ENCODE peak calls at places on chromosomes 7 and 10, in five cellular contexts. V is ovary, Z is Calu3, K is fibroblast of the aortic adventitia, O is GM20000. A is an unnamed sample.

GRCh38 chr7:129969881-129970446 is 17.2 kb upstream of the UBE2H start:
- DNase-seq in V (no peak), Z (peak), K (peak), O (no peak), A (peak)

GRCh38 chr10:23171232-23171876 is 20.8 kb upstream of the PTF1A start:
- DNase-seq in V (no peak), Z (no peak), K (peak), O (no peak), A (peak)

GRCh38 chr7:74083928-74084721 is 521 bp downstream of the LIMK1 start:
- DNase-seq in V (peak), Z (peak), K (peak), O (no peak), A (peak)

GRCh38 chr7:103811315-103811714 is 178.1 kb downstream of the RELN start:
- DNase-seq in V (no peak), Z (no peak), K (no peak), O (no peak), A (no peak)

GRCh38 chr10:86664370-86665217 is 3.7 kb upstream of the LDB3 start:
- DNase-seq in V (no peak), Z (no peak), K (no peak), O (no peak), A (no peak)

GRCh38 chr10:80429521-80429966 is 21.2 kb downstream of the PRXL2A start:
- DNase-seq in V (no peak), Z (peak), K (no peak), O (no peak), A (no peak)

GRCh38 chr7:47759056-47759706 is 177.3 kb upstream of the TNS3 start:
- DNase-seq in V (no peak), Z (peak), K (peak), O (no peak), A (no peak)

GRCh38 chr10:98569878-98570277 is 123.1 kb upstream of the HPS1 start:
- DNase-seq in V (no peak), Z (no peak), K (no peak), O (no peak), A (no peak)

GRCh38 chr10:18968196-18968595 is 80.4 kb upstream of the MALRD1 start:
- DNase-seq in V (no peak), Z (no peak), K (peak), O (no peak), A (no peak)

GRCh38 chr7:156491435-156491834 is 149.1 kb upstream of the RNF32 start:
- DNase-seq in V (no peak), Z (no peak), K (no peak), O (no peak), A (no peak)

GRCh38 chr10:99232357-99232999 is 3.2 kb downstream of the HPSE2 start:
- DNase-seq in V (no peak), Z (no peak), K (no peak), O (peak), A (peak)

GRCh38 chr10:129933456-129934092 is 30.5 kb downstream of the EBF3 start:
- DNase-seq in V (no peak), Z (no peak), K (no peak), O (no peak), A (no peak)

GRCh38 chr10:110774069-110775021 is 97.4 kb upstream of the PDCD4 start:
- DNase-seq in V (no peak), Z (no peak), K (peak), O (peak), A (no peak)

GRCh38 chr10:47264797-47265281 is 35.2 kb upstream of the GDF10 start:
- DNase-seq in V (no peak), Z (no peak), K (no peak), O (no peak), A (no peak)

DNA sequence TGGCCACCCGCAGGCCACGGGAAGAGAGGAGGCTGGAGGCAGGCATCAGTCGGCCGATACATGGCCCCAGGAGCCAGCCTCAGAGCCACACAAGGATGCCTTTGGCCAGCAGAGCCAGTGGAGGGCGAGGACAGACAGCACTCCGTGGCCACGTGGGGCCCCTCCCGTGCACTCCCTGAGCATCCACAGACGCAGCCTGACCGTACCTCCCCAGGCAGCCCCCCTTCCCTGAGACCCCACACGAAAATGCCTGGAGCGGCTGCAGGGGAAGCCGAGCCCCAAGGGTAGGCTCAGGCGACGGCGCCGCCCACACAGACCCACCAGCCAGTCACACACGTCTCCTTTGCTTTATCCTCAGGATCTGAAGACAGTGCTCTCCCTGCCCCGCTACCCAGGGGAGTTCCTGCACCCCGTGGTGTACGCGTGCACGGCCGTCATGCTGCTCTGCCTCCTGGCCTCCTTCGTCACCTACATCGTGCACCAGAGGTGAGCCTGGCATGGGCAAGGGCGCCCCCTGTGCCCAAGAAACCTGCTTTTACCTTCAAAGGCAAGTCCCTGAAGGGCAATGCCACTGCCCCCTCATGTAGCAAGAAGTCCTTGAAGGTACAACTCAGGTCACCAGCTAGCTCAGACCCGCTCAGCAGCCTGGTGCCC is 9.0 kb downstream of the ADGRA1 start:
- DNase-seq in V (no peak), Z (no peak), K (no peak), O (no peak), A (no peak)
- TF ChIP-seq CTCF in V (no peak), Z (no peak), K (no peak), O (no peak), A (no peak)

GRCh38 chr10:69665457-69666320 is 35.6 kb downstream of the FAM241B start:
- DNase-seq in V (no peak), Z (no peak), K (no peak), O (no peak), A (no peak)
- TF ChIP-seq CTCF in V (no peak), Z (no peak), K (no peak), O (no peak), A (no peak)

DNA sequence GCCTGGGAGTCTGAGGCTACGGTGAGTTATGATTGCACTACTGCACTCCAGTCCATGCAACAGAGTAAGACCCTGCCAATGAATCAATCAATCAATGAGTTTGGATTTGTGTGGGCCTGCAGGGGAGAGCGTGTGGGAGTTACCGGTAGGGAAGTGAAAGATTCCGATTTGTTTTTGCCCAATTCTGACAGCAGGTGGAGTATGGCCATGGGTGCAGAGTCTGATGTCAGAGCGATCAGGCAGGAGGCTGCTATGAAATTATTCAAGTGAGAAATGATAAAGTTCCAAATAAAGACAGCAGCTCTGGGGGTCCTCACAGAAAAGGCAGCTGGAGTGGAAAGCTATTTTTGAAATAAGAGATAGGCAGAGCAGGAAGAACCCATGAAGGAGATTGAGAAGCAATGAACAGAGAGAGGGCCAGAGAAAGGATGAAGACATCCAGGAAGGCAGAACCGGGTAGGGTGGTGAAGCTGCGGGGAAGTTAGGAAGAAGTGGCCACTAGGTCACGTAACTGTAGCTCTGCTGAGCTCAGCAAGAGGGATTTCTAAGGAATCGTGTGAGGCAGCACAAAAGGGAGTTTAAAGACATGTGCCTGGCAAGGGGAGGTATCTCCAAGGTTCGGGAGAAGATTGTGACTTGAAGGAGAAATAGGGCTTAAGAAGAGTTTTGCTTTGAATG is 93.7 kb upstream of the NMT2 start:
- DNase-seq in V (no peak), Z (peak), K (peak), O (peak), A (no peak)
- TF ChIP-seq CTCF in V (no peak), Z (peak), K (peak), O (no peak), A (no peak)

DNA sequence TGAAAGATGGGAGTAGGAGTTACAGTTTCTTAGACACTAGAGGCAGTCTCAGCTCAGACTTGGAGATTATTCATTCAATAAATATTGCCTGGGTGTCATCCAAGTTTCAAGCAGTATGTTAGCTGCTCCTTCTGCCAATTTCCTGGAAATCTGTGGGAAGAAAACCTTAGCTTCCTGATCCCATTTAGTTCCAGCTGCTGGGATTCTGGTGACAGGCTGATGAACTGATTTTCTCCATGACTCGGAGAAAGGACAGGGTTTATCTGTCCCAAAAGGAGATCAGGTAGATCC is 95.8 kb downstream of the CLEC2L start:
- DNase-seq in V (no peak), Z (no peak), K (peak), O (no peak), A (no peak)
- TF ChIP-seq CTCF in V (no peak), Z (no peak), K (peak), O (no peak), A (no peak)